ENCODE peak calls at places on chromosomes 2 and 18, in four cellular contexts. One of them, this sample, is unnamed.

GRCh38 chr2:26630669-26631360 is 10.4 kb downstream of the CIB4 start:
- DNase-seq in M059J: peak
- DNase-seq in NCI-H1105: no peak
- DNase-seq in cardiac muscle cell: no peak
- DNase-seq in this sample: no peak

GRCh38 chr2:68714866-68715265 is 19.7 kb upstream of the ARHGAP25 start:
- DNase-seq in cardiac muscle cell: no peak
- DNase-seq in NCI-H1105: no peak
- DNase-seq in M059J: no peak
- DNase-seq in this sample: no peak

GRCh38 chr2:193373139-193373538 is 1178.4 kb upstream of the TMEFF2 start:
- DNase-seq in M059J: no peak
- DNase-seq in cardiac muscle cell: no peak
- DNase-seq in NCI-H1105: no peak
- DNase-seq in this sample: no peak

GRCh38 chr2:43018179-43019024 is 208.0 kb downstream of the ZFP36L2 start:
- DNase-seq in M059J: no peak
- DNase-seq in cardiac muscle cell: no peak
- DNase-seq in NCI-H1105: no peak
- DNase-seq in this sample: no peak

GRCh38 chr2:233462202-233462785 is 104.3 kb downstream of the USP40 start:
- DNase-seq in cardiac muscle cell: no peak
- DNase-seq in M059J: no peak
- DNase-seq in NCI-H1105: no peak
- DNase-seq in this sample: no peak

GRCh38 chr2:26989156-26989555 is 18.7 kb downstream of the MAPRE3 start:
- DNase-seq in NCI-H1105: no peak
- DNase-seq in M059J: peak
- DNase-seq in cardiac muscle cell: no peak
- DNase-seq in this sample: no peak

GRCh38 chr2:38590053-38590452 is 12.7 kb downstream of the HNRNPLL start:
- DNase-seq in NCI-H1105: no peak
- DNase-seq in cardiac muscle cell: no peak
- DNase-seq in M059J: no peak
- DNase-seq in this sample: no peak

GRCh38 chr2:197191948-197192338 is 118.6 kb downstream of the ANKRD44 start:
- DNase-seq in NCI-H1105: no peak
- DNase-seq in M059J: no peak
- DNase-seq in cardiac muscle cell: no peak
- DNase-seq in this sample: no peak

GRCh38 chr2:105680357-105680756 is 64.4 kb upstream of the NCK2 start:
- DNase-seq in M059J: no peak
- DNase-seq in cardiac muscle cell: no peak
- DNase-seq in NCI-H1105: no peak
- DNase-seq in this sample: no peak

GRCh38 chr2:18238231-18238630 is 322.2 kb downstream of the RDH14 start:
- DNase-seq in NCI-H1105: no peak
- DNase-seq in M059J: no peak
- DNase-seq in cardiac muscle cell: no peak
- DNase-seq in this sample: no peak

GRCh38 chr2:32926708-32927084 is 20.1 kb upstream of the LTBP1 start:
- DNase-seq in NCI-H1105: no peak
- DNase-seq in cardiac muscle cell: no peak
- DNase-seq in M059J: no peak
- DNase-seq in this sample: no peak

GRCh38 chr2:7726989-7727388 is 809.8 kb downstream of the RNF144A start:
- DNase-seq in NCI-H1105: no peak
- DNase-seq in cardiac muscle cell: no peak
- DNase-seq in M059J: no peak
- DNase-seq in this sample: no peak

GRCh38 chr18:50748243-50749229 is 71.3 kb downstream of the MRO start:
- DNase-seq in cardiac muscle cell: peak
- DNase-seq in NCI-H1105: no peak
- DNase-seq in M059J: no peak
- DNase-seq in this sample: peak

GRCh38 chr2:218398437-218399390 is 954 bp upstream of the CTDSP1 start:
- DNase-seq in cardiac muscle cell: peak
- DNase-seq in NCI-H1105: peak
- DNase-seq in M059J: peak
- DNase-seq in this sample: peak

GRCh38 chr2:69340101-69340775 is 46.8 kb downstream of the GFPT1 start:
- DNase-seq in cardiac muscle cell: peak
- DNase-seq in NCI-H1105: no peak
- DNase-seq in M059J: no peak
- DNase-seq in this sample: no peak

GRCh38 chr18:45270289-45270771 is 344.9 kb upstream of the SLC14A2 start:
- DNase-seq in M059J: peak
- DNase-seq in cardiac muscle cell: no peak
- DNase-seq in NCI-H1105: no peak
- DNase-seq in this sample: no peak

GRCh38 chr2:24435391-24436316 is 55.4 kb upstream of the NCOA1 start:
- DNase-seq in cardiac muscle cell: peak
- DNase-seq in NCI-H1105: no peak
- DNase-seq in M059J: peak
- DNase-seq in this sample: no peak

GRCh38 chr2:157173740-157174184 is 83.7 kb upstream of the GALNT5 start:
- DNase-seq in M059J: peak
- DNase-seq in cardiac muscle cell: no peak
- DNase-seq in NCI-H1105: no peak
- DNase-seq in this sample: no peak

GRCh38 chr2:66532972-66533868 is 98.3 kb downstream of the MEIS1 start:
- DNase-seq in M059J: no peak
- DNase-seq in cardiac muscle cell: no peak
- DNase-seq in NCI-H1105: no peak
- DNase-seq in this sample: no peak

GRCh38 chr2:239441724-239442123 is 40.9 kb upstream of the HDAC4 start:
- DNase-seq in M059J: no peak
- DNase-seq in NCI-H1105: no peak
- DNase-seq in cardiac muscle cell: no peak
- DNase-seq in this sample: no peak

GRCh38 chr18:42950732-42951131 is 164.8 kb downstream of the RIT2 start:
- DNase-seq in M059J: peak
- DNase-seq in cardiac muscle cell: no peak
- DNase-seq in NCI-H1105: no peak
- DNase-seq in this sample: no peak

GRCh38 chr18:75638223-75638596 is 210.7 kb upstream of the SMIM21 start:
- DNase-seq in cardiac muscle cell: peak
- DNase-seq in M059J: peak
- DNase-seq in NCI-H1105: no peak
- DNase-seq in this sample: no peak

GRCh38 chr2:167190053-167190452 is 301.8 kb downstream of the XIRP2 start:
- DNase-seq in M059J: peak
- DNase-seq in cardiac muscle cell: no peak
- DNase-seq in NCI-H1105: no peak
- DNase-seq in this sample: no peak

GRCh38 chr18:39463986-39464385 is 1898.4 kb upstream of the CELF4 start:
- DNase-seq in NCI-H1105: no peak
- DNase-seq in M059J: no peak
- DNase-seq in cardiac muscle cell: no peak
- DNase-seq in this sample: no peak

GRCh38 chr2:62099523-62100175 is 96.3 kb upstream of the B3GNT2 start:
- DNase-seq in NCI-H1105: no peak
- DNase-seq in cardiac muscle cell: no peak
- DNase-seq in M059J: no peak
- DNase-seq in this sample: no peak

GRCh38 chr2:239919779-239920545 is 105.2 kb downstream of the NDUFA10 start:
- DNase-seq in NCI-H1105: no peak
- DNase-seq in M059J: no peak
- DNase-seq in cardiac muscle cell: no peak
- DNase-seq in this sample: no peak

GRCh38 chr18:61637319-61637718 is 255.5 kb downstream of the RNF152 start:
- DNase-seq in cardiac muscle cell: peak
- DNase-seq in M059J: no peak
- DNase-seq in NCI-H1105: no peak
- DNase-seq in this sample: no peak

GRCh38 chr2:196914867-196915465 is 11.5 kb downstream of the PGAP1 start:
- DNase-seq in M059J: peak
- DNase-seq in cardiac muscle cell: no peak
- DNase-seq in NCI-H1105: no peak
- DNase-seq in this sample: no peak

GRCh38 chr2:210003394-210003793 is 956 bp downstream of the RPE start:
- DNase-seq in NCI-H1105: no peak
- DNase-seq in M059J: no peak
- DNase-seq in cardiac muscle cell: no peak
- DNase-seq in this sample: no peak

GRCh38 chr2:223563462-223563861 is 38.7 kb downstream of the SCG2 start:
- DNase-seq in NCI-H1105: no peak
- DNase-seq in M059J: peak
- DNase-seq in cardiac muscle cell: no peak
- DNase-seq in this sample: peak

GRCh38 chr18:63317982-63318881 is 1.3 kb downstream of the BCL2 start:
- DNase-seq in cardiac muscle cell: peak
- DNase-seq in NCI-H1105: peak
- DNase-seq in M059J: no peak
- DNase-seq in this sample: no peak

GRCh38 chr2:98761267-98761781 is 30.4 kb upstream of the MGAT4A start:
- DNase-seq in NCI-H1105: no peak
- DNase-seq in M059J: no peak
- DNase-seq in cardiac muscle cell: no peak
- DNase-seq in this sample: no peak

GRCh38 chr2:66577331-66578041 is 142.6 kb downstream of the MEIS1 start:
- DNase-seq in M059J: peak
- DNase-seq in NCI-H1105: no peak
- DNase-seq in cardiac muscle cell: peak
- DNase-seq in this sample: no peak

GRCh38 chr18:22048221-22048620 is 121.2 kb upstream of the GATA6 start:
- DNase-seq in M059J: no peak
- DNase-seq in NCI-H1105: no peak
- DNase-seq in cardiac muscle cell: no peak
- DNase-seq in this sample: no peak

GRCh38 chr18:57915848-57916596 is 112.9 kb upstream of the ATP8B1 start:
- DNase-seq in M059J: peak
- DNase-seq in NCI-H1105: peak
- DNase-seq in cardiac muscle cell: no peak
- DNase-seq in this sample: no peak

This sample was measured in HEK293T.